ENCODE peak calls at places on chromosomes 6 and 20, in ten cellular contexts. G, R, U, P, V, D, S, K, N and I are unnamed samples.

GRCh38 chr20:45444050-45444449 is 25.5 kb upstream of the WFDC2 start:
- DNase-seq in R (no peak), S (no peak), V (no peak), P (no peak), U (no peak), N (no peak), D (no peak), G (no peak), K (no peak), I (no peak)

GRCh38 chr6:77173472-77174074 is 289.7 kb downstream of the HTR1B start:
- DNase-seq in V (no peak), P (no peak), K (no peak), N (peak), D (no peak), U (no peak), R (peak), S (no peak), G (peak), I (no peak)

GRCh38 chr6:19303381-19303780 is 533.8 kb upstream of the ID4 start:
- DNase-seq in P (no peak), V (peak), D (no peak), K (no peak), G (no peak), S (no peak), R (no peak), N (peak), U (no peak), I (no peak)

GRCh38 chr6:22784611-22785010 is 215.2 kb downstream of the HDGFL1 start:
- DNase-seq in V (peak), N (peak), D (no peak), G (no peak), K (no peak), P (no peak), S (no peak), R (no peak), U (no peak), I (no peak)

GRCh38 chr6:156107514-156108150 is 652.0 kb upstream of the NOX3 start:
- DNase-seq in S (peak), R (no peak), U (no peak), K (no peak), G (no peak), V (no peak), P (no peak), N (no peak), D (no peak), I (no peak)

GRCh38 chr20:1301031-1301529 is 27.9 kb downstream of the SDCBP2 start:
- DNase-seq in P (no peak), D (no peak), U (peak), V (peak), N (peak), K (no peak), G (no peak), S (no peak), R (peak), I (peak)

GRCh38 chr6:70398783-70399730 is 14.3 kb upstream of the FAM135A start:
- DNase-seq in K (peak), V (peak), P (peak), G (no peak), N (peak), R (peak), S (peak), U (no peak), D (peak), I (no peak)

GRCh38 chr6:137025786-137026730 is 18.7 kb downstream of the IL20RA start:
- DNase-seq in S (peak), P (no peak), V (no peak), U (no peak), K (peak), N (peak), R (no peak), G (no peak), D (no peak), I (no peak)

GRCh38 chr6:4370066-4370465 is 234.7 kb upstream of the ECI2 start:
- DNase-seq in D (no peak), K (no peak), N (peak), S (peak), P (peak), V (peak), U (no peak), R (peak), G (no peak), I (peak)

GRCh38 chr20:37145014-37145413 is 34.1 kb upstream of the RPN2 start:
- DNase-seq in U (no peak), K (no peak), V (no peak), N (peak), S (no peak), R (no peak), D (no peak), G (no peak), P (no peak), I (no peak)

GRCh38 chr6:37538107-37538506 is 38.4 kb upstream of the CCDC167 start:
- DNase-seq in S (no peak), K (no peak), R (peak), V (no peak), G (peak), U (no peak), N (no peak), D (no peak), P (peak), I (no peak)

GRCh38 chr6:15365273-15365687 is 119.4 kb downstream of the JARID2 start:
- DNase-seq in V (peak), K (peak), G (peak), N (peak), P (peak), R (peak), D (peak), U (peak), S (peak), I (peak)

GRCh38 chr6:139368661-139369060 is 5.8 kb downstream of the CITED2 start:
- DNase-seq in D (no peak), N (no peak), S (no peak), V (no peak), R (no peak), P (no peak), K (no peak), U (no peak), G (no peak), I (no peak)
- H3K4me3 ChIP-seq in D (no peak), N (no peak), S (no peak), V (no peak), R (no peak), P (no peak), K (no peak), U (no peak), G (no peak), I (no peak)

GRCh38 chr6:14117158-14118090 is at the start of gene CD83:
- DNase-seq in D (peak), N (peak), V (no peak), S (no peak), G (peak), P (peak), K (peak), U (peak), R (peak), I (no peak)
- TF ChIP-seq CTCF in D (no peak), N (peak), V (peak), S (peak), G (peak), P (no peak), K (no peak), U (peak), R (peak), I (peak)

GRCh38 chr6:123803862-123804681 is at the start of gene NKAIN2:
- DNase-seq in S (no peak), D (peak), N (peak), P (no peak), R (peak), G (peak), V (no peak), K (no peak), U (peak), I (no peak)

GRCh38 chr6:123802351-123802696 is 1.3 kb upstream of the NKAIN2 start:
- DNase-seq in K (no peak), D (no peak), S (no peak), G (no peak), V (no peak), P (no peak), R (no peak), N (no peak), U (no peak), I (no peak)

GRCh38 chr6:123803456-123803861 is 206 bp upstream of the NKAIN2 start:
- DNase-seq in V (no peak), R (no peak), S (no peak), D (no peak), K (no peak), N (no peak), U (peak), G (no peak), P (no peak), I (no peak)

GRCh38 chr6:123801067-123801466 is 2.6 kb upstream of the NKAIN2 start:
- DNase-seq in U (no peak), R (no peak), G (no peak), P (no peak), S (no peak), N (no peak), V (no peak), D (no peak), K (no peak), I (no peak)

DNA sequence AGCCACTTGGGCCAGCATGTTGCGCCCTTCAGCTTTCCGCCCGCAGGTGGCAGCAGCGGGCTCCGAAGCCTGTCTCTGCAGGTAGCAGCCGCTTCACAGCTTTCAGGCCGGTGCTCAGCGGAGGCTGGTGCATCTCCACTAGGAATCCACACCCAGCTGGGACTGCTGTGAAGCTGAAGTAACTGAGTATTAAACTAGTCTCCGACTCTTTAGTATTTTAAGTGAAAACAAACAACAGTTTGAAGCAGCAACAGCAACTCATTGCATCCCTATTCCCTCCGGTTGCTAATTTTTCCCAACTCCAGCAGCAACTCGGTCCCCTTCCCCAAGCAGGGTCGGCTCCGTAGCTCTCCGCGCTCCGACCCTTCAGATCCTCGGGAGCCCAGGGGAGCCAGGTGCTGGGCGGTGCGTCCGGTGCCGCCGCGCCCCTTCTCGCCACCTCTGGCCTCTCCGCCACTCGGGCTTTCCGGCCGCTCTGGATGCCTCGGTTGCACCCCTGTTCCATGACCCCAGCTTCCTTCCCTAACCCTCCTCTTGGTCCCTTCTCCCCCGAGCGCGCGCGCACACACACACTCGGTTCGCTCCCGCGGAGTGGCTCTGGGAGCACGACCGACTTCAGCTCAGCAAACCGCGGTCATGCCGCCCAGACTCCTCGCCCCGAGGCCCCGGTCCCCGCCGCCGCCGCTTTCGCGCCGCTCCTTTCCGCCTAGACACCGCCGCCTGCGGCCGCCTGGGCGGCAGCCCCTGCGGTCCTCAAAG is 789 bp upstream of the NKAIN2 start:
- DNase-seq in K (peak), D (peak), U (peak), S (peak), G (peak), P (peak), R (peak), N (peak), V (peak), I (peak)
- H3K4me3 ChIP-seq in K (peak), D (peak), U (peak), S (peak), G (peak), P (peak), R (peak), N (peak), V (peak), I (peak)

DNA sequence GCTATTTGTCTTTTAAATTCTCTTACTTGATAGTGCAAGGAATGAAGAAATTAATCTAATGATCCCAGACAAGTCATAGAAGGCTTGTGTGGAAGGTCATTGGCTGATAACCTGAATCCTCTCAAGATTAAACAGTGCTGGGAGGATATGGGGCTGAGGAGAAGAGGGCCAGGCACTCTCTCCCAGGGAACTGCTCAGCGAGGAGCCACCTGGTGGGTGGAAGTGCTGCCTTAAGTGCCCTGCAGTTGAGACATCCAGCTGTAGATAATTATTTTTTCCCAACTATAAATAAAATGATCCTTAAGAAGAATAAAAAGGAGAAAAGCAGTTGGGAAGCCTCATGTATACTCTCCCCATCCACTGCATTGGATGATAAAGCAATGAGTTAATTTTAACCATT is 47.9 kb downstream of the BTBD3 start:
- DNase-seq in U (no peak), N (peak), S (no peak), K (no peak), R (peak), G (no peak), P (no peak), V (no peak), D (no peak), I (no peak)
- TF ChIP-seq CTCF in U (no peak), N (peak), S (no peak), K (no peak), R (peak), G (no peak), P (no peak), V (peak), D (no peak), I (peak)

GRCh38 chr6:116666869-116667268 is 1.7 kb downstream of the ZUP1 start:
- DNase-seq in P (no peak), V (no peak), D (no peak), S (no peak), G (no peak), K (no peak), U (no peak), R (no peak), N (no peak), I (no peak)
- H3K4me3 ChIP-seq in P (no peak), V (no peak), D (no peak), S (no peak), G (no peak), K (no peak), U (no peak), R (peak), N (no peak), I (no peak)